ENCODE peak calls at places on chromosomes 2 and 18, in four cellular contexts. One of them, this sample, is unnamed.
A peak's percentile ranks its signal among the peaks of the same experiment; 100 is the strongest.

GRCh38 chr2:182410120-182410519 is 16.7 kb downstream of the PDE1A start:
- DNase-seq in H4: no peak
- DNase-seq in T-helper 2 cell: no peak
- DNase-seq in BJ: no peak
- DNase-seq in this sample: no peak

GRCh38 chr2:29139152-29139551 is 23.9 kb downstream of the CLIP4 start:
- DNase-seq in T-helper 2 cell: no peak
- DNase-seq in BJ: no peak
- DNase-seq in H4: no peak
- DNase-seq in this sample: no peak

GRCh38 chr2:216115224-216115582 is 6.1 kb downstream of the XRCC5 start:
- DNase-seq in H4: no peak
- DNase-seq in BJ: no peak
- DNase-seq in T-helper 2 cell: no peak
- DNase-seq in this sample: no peak

GRCh38 chr18:12031836-12032235 is 50.5 kb downstream of the IMPA2 start:
- DNase-seq in H4: no peak
- DNase-seq in BJ: peak; percentile 68
- DNase-seq in T-helper 2 cell: no peak
- DNase-seq in this sample: no peak

GRCh38 chr2:94874277-94874997 is 3.2 kb downstream of the TEKT4 start:
- DNase-seq in T-helper 2 cell: peak; percentile 28
- DNase-seq in BJ: no peak
- DNase-seq in H4: no peak
- DNase-seq in this sample: peak; percentile 15

GRCh38 chr2:231991664-231992063 is 30.2 kb downstream of the DIS3L2 start:
- DNase-seq in H4: no peak
- DNase-seq in BJ: no peak
- DNase-seq in T-helper 2 cell: no peak
- DNase-seq in this sample: no peak

GRCh38 chr2:230734247-230735175 is 21.9 kb downstream of the CAB39 start:
- DNase-seq in BJ: no peak
- DNase-seq in H4: no peak
- DNase-seq in T-helper 2 cell: no peak
- DNase-seq in this sample: no peak

GRCh38 chr2:140873915-140874531 is 1256.8 kb downstream of the LRP1B start:
- DNase-seq in T-helper 2 cell: no peak
- DNase-seq in H4: no peak
- DNase-seq in BJ: no peak
- DNase-seq in this sample: no peak

GRCh38 chr18:49021433-49022129 is 70.8 kb upstream of the SMAD7 start:
- DNase-seq in BJ: no peak
- DNase-seq in H4: peak; percentile 50
- DNase-seq in T-helper 2 cell: no peak
- DNase-seq in this sample: no peak

GRCh38 chr2:222194669-222195068 is 104.1 kb downstream of the PAX3 start:
- DNase-seq in H4: no peak
- DNase-seq in T-helper 2 cell: no peak
- DNase-seq in BJ: no peak
- DNase-seq in this sample: no peak

GRCh38 chr2:55498582-55498981 is 20.9 kb upstream of the CFAP36 start:
- DNase-seq in BJ: no peak
- DNase-seq in T-helper 2 cell: no peak
- DNase-seq in H4: peak; percentile 16
- DNase-seq in this sample: no peak

GRCh38 chr2:65835106-65835505 is 402.7 kb upstream of the SPRED2 start:
- DNase-seq in BJ: no peak
- DNase-seq in H4: no peak
- DNase-seq in T-helper 2 cell: no peak
- DNase-seq in this sample: no peak

GRCh38 chr2:63735263-63735662 is 106.4 kb upstream of the UGP2 start:
- DNase-seq in BJ: no peak
- DNase-seq in T-helper 2 cell: no peak
- DNase-seq in H4: no peak
- DNase-seq in this sample: no peak

GRCh38 chr2:24855703-24856102 is 62.5 kb downstream of the CENPO start:
- DNase-seq in T-helper 2 cell: no peak
- DNase-seq in H4: no peak
- DNase-seq in BJ: peak; percentile 39
- DNase-seq in this sample: no peak

GRCh38 chr2:135265960-135266490 is 213.9 kb downstream of the RAB3GAP1 start:
- DNase-seq in T-helper 2 cell: no peak
- DNase-seq in H4: no peak
- DNase-seq in BJ: no peak
- DNase-seq in this sample: no peak

GRCh38 chr2:160747771-160748170 is 254.2 kb upstream of the RBMS1 start:
- DNase-seq in BJ: peak; percentile 85
- DNase-seq in H4: peak; percentile 16
- DNase-seq in T-helper 2 cell: no peak
- DNase-seq in this sample: no peak

GRCh38 chr2:36355890-36356198 is 266 bp downstream of the CRIM1 start:
- DNase-seq in BJ: no peak
- DNase-seq in T-helper 2 cell: peak; percentile 9
- DNase-seq in H4: no peak
- DNase-seq in this sample: peak; percentile 52

GRCh38 chr2:150486539-150487484 is 655 bp downstream of the RND3 start:
- DNase-seq in T-helper 2 cell: no peak
- DNase-seq in H4: no peak
- DNase-seq in BJ: no peak
- DNase-seq in this sample: no peak

GRCh38 chr2:207599641-207600040 is 25.6 kb downstream of the METTL21A start:
- DNase-seq in T-helper 2 cell: no peak
- DNase-seq in BJ: no peak
- DNase-seq in H4: no peak
- DNase-seq in this sample: no peak

This sample was measured in naive B cell.